ENCODE peak calls at places on chromosomes 1 and 21, in four cellular contexts. One of them, this sample, is unnamed.
A peak's percentile ranks its signal among the peaks of the same experiment; 100 is the strongest.

GRCh38 chr1:206463911-206464310 is 6.4 kb upstream of the IKBKE start:
- DNase-seq in H1: no peak
- DNase-seq in K562: no peak
- DNase-seq in GM12878: no peak
- DNase-seq in this sample: no peak

GRCh38 chr1:244065960-244066388 is 14.9 kb downstream of the ZBTB18 start:
- DNase-seq in H1: no peak
- DNase-seq in K562: no peak
- DNase-seq in GM12878: no peak
- DNase-seq in this sample: no peak

GRCh38 chr1:207823880-207824566 is 72.2 kb downstream of the CD46 start:
- DNase-seq in H1: peak; percentile 39
- DNase-seq in K562: no peak
- DNase-seq in GM12878: peak; percentile 85
- DNase-seq in this sample: peak; percentile 86

GRCh38 chr1:177464682-177465081 is 293.9 kb downstream of the BRINP2 start:
- DNase-seq in H1: no peak
- DNase-seq in K562: no peak
- DNase-seq in GM12878: no peak
- DNase-seq in this sample: no peak

GRCh38 chr1:176206006-176206960 is 803 bp downstream of the COP1 start:
- DNase-seq in H1: no peak
- DNase-seq in K562: no peak
- DNase-seq in GM12878: no peak
- DNase-seq in this sample: peak; percentile 38

GRCh38 chr1:196372896-196373536 is 235.2 kb downstream of the KCNT2 start:
- DNase-seq in H1: no peak
- DNase-seq in K562: peak; percentile 41
- DNase-seq in GM12878: no peak
- DNase-seq in this sample: peak; percentile 27

GRCh38 chr1:54407201-54407956 is 1.2 kb upstream of the SSBP3 start:
- DNase-seq in H1: no peak
- DNase-seq in K562: peak; percentile 82
- DNase-seq in GM12878: peak; percentile 79
- DNase-seq in this sample: peak; percentile 86

GRCh38 chr1:33435096-33435820 is 4.4 kb upstream of the PHC2 start:
- DNase-seq in H1: no peak
- DNase-seq in K562: no peak
- DNase-seq in GM12878: no peak
- DNase-seq in this sample: no peak

GRCh38 chr1:91884459-91885290 is 1.3 kb downstream of the TGFBR3 start:
- DNase-seq in H1: no peak
- DNase-seq in K562: no peak
- DNase-seq in GM12878: no peak
- DNase-seq in this sample: peak; percentile 43

GRCh38 chr1:10673305-10673704 is 123.1 kb downstream of the CASZ1 start:
- DNase-seq in H1: no peak
- DNase-seq in K562: no peak
- DNase-seq in GM12878: no peak
- DNase-seq in this sample: no peak

DNA sequence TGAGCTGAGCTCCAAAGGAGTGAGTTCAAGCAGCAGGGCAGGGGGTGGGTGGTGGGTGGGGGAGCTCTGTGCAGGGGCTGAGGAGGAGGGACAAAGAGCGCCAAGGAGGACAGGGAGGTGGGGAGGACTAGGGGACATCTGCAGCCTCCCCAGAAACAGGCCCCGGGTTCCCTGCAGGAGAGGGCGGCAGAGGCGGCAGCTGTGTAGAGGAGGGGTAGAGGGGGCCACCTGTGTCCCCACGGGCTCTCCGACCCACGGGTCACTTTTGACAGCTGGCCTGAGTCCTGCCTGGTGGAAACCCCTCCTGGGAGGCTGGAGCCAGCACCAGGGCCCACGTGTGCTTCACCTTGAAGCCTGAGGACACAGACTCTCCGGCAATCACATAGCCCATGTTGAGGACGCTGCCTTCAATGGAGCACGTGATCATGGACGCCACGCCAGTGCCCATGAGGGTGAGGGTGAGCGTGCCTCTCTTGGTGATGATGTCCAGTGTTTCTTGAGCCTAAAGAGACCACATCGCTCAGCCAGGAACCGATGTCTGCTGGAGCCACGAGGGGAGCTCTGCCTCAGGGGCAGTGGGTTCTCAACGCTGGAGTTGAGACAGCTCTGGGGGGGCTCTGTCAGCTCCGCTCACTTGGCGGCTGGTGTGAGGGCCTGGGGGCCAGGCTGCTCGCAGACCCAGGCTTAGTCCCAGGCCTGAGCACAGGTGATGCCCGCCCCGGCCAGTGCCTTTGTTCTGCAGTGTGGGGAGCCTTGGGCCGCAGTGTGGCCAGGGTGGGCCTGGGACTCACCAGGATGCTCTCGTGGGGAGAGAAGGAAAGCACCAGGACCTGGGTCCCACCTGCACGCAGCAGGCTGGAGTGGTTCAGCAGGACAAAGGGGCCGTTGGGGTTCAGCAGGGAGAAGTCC is 6.6 kb upstream of the TMEM52 start:
- DNase-seq in H1: no peak
- DNase-seq in K562: no peak
- DNase-seq in GM12878: no peak
- DNase-seq in this sample: no peak
- TF ChIP-seq USF2 in H1: no peak
- TF ChIP-seq USF2 in K562: peak; percentile 63
- TF ChIP-seq USF2 in GM12878: no peak
- TF ChIP-seq USF2 in this sample: peak; percentile 53

GRCh38 chr1:1122078-1122811 is 6.4 kb upstream of the C1orf159 start:
- DNase-seq in H1: peak; percentile 47
- DNase-seq in K562: peak; percentile 82
- DNase-seq in GM12878: no peak
- DNase-seq in this sample: peak; percentile 52

GRCh38 chr1:1122981-1123480 is 7.1 kb upstream of the C1orf159 start:
- DNase-seq in H1: no peak
- DNase-seq in K562: no peak
- DNase-seq in GM12878: no peak
- DNase-seq in this sample: peak; percentile 74

GRCh38 chr1:1124786-1125642 is 9.1 kb upstream of the C1orf159 start:
- DNase-seq in H1: no peak
- DNase-seq in K562: no peak
- DNase-seq in GM12878: no peak
- DNase-seq in this sample: peak; percentile 93

GRCh38 chr1:1124508-1124785 is 8.6 kb upstream of the C1orf159 start:
- DNase-seq in H1: no peak
- DNase-seq in K562: no peak
- DNase-seq in GM12878: no peak
- DNase-seq in this sample: no peak

DNA sequence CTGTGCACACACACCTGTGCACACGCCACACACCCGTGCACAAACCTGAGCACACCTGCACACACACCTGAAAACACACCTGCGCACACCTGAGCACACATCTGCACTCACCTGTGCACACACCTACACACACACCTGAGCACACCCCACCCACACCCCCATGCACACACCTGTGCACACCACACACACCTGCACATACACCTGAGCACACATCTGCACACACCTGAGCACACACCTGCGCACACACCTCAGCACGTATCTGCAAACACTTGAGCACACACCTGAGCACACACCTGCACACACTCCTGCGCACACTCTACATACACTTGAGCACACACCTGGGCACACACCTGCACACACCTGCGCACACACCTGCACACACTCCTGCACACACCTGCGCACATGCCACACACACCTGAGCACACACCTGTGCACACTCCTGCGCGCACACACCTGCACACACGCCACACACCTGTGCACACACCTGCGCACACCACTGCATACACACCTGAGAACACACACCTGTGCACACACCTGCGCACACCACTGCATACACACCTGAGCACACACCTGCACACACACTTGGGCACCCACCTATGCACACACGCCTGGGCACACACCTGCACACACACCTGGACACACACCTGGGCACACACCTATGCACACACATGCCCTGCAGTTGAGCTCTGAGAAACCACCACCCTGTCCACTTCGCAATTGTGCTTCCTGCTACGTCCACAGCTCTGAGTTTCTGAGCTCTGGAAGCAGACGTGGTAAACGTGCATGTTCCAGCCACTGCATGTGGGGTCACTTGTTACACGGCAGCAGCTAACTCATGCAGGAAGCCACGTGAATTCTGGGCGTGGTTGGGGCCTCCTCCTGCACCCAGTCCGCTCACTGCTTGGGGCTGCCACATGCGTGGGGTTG is 8.0 kb upstream of the C1orf159 start:
- DNase-seq in H1: no peak
- DNase-seq in K562: no peak
- DNase-seq in GM12878: no peak
- DNase-seq in this sample: no peak
- TF ChIP-seq SRF in H1: no peak
- TF ChIP-seq SRF in K562: no peak
- TF ChIP-seq SRF in GM12878: no peak
- TF ChIP-seq SRF in this sample: no peak

GRCh38 chr1:223188618-223189356 is 45.7 kb upstream of the TLR5 start:
- DNase-seq in H1: no peak
- DNase-seq in K562: no peak
- DNase-seq in GM12878: no peak
- DNase-seq in this sample: no peak

GRCh38 chr1:223186800-223187199 is 43.8 kb upstream of the TLR5 start:
- DNase-seq in H1: no peak
- DNase-seq in K562: no peak
- DNase-seq in GM12878: no peak
- DNase-seq in this sample: no peak

GRCh38 chr1:223195281-223195680 is 52.2 kb upstream of the TLR5 start:
- DNase-seq in H1: no peak
- DNase-seq in K562: no peak
- DNase-seq in GM12878: no peak
- DNase-seq in this sample: no peak

GRCh38 chr1:223189525-223189902 is 46.5 kb upstream of the TLR5 start:
- DNase-seq in H1: no peak
- DNase-seq in K562: no peak
- DNase-seq in GM12878: no peak
- DNase-seq in this sample: no peak

GRCh38 chr1:223189903-223190724 is 47.1 kb upstream of the TLR5 start:
- DNase-seq in H1: no peak
- DNase-seq in K562: no peak
- DNase-seq in GM12878: peak; percentile 30
- DNase-seq in this sample: no peak
- TF ChIP-seq USF2 in H1: no peak
- TF ChIP-seq USF2 in K562: no peak
- TF ChIP-seq USF2 in GM12878: no peak
- TF ChIP-seq USF2 in this sample: no peak

GRCh38 chr1:186977266-186977957 is 148.7 kb downstream of the PLA2G4A start:
- DNase-seq in H1: no peak
- DNase-seq in K562: no peak
- DNase-seq in GM12878: no peak
- DNase-seq in this sample: no peak
- TF ChIP-seq SRF in H1: no peak
- TF ChIP-seq SRF in K562: no peak
- TF ChIP-seq SRF in GM12878: no peak
- TF ChIP-seq SRF in this sample: no peak

DNA sequence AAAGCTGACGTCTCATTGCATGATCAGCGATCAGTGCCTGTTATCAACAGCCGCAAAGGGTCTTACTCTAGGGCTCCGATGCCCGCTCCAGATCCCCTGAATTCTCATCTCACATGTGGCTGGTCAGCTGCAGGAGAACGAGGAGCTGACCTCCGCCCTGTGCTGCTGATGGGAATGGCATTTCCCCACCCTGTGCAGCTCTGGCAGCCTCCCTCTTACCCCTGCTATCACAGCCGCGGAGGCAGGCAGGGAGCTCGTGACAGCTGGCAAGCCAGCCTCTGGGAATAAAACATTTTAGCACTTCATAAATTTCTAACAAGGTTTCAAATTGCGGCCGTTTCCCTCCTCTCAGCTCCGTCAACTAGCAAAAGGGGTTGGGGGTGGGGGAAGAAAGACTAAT is 81.2 kb downstream of the DSCAM start:
- DNase-seq in H1: no peak
- DNase-seq in K562: no peak
- DNase-seq in GM12878: no peak
- DNase-seq in this sample: no peak
- TF ChIP-seq USF2 in H1: no peak
- TF ChIP-seq USF2 in K562: no peak
- TF ChIP-seq USF2 in GM12878: no peak
- TF ChIP-seq USF2 in this sample: no peak